ENCODE peak calls at places on chromosomes 12 and 14, in five cellular contexts. M is BJ, Z is fibroblast of pulmonary artery, G is OCI-LY7, V is AG10803. C is an unnamed sample.
A peak's percentile ranks its signal among the peaks of the same experiment; 100 is the strongest.

GRCh38 chr12:65925626-65926025 is 101.3 kb downstream of the HMGA2 start:
- DNase-seq in M (no peak), Z (no peak), G (no peak), V (no peak), C (no peak)

GRCh38 chr14:54040851-54041250 is 84.2 kb upstream of the BMP4 start:
- DNase-seq in M (no peak), Z (no peak), G (no peak), V (no peak), C (no peak)

GRCh38 chr12:31009976-31010375 is 63.7 kb upstream of the DDX11 start:
- DNase-seq in M (no peak), Z (no peak), G (no peak), V (no peak), C (no peak)

GRCh38 chr14:49314756-49315155 is 271.4 kb downstream of the RPS29 start:
- DNase-seq in M (no peak), Z (peak; percentile 47), G (no peak), V (no peak), C (no peak)

GRCh38 chr12:76820888-76821482 is 57.1 kb downstream of the ZDHHC17 start:
- DNase-seq in M (no peak), Z (peak; percentile 44), G (peak; percentile 3), V (peak; percentile 46), C (no peak)

GRCh38 chr12:4108803-4109345 is 164.7 kb upstream of the CCND2 start:
- DNase-seq in M (no peak), Z (no peak), G (no peak), V (no peak), C (no peak)

GRCh38 chr12:90013409-90013808 is 304.8 kb upstream of the ATP2B1 start:
- DNase-seq in M (no peak), Z (peak; percentile 35), G (peak; percentile 50), V (no peak), C (no peak)

GRCh38 chr12:125332900-125333299 is 267.7 kb downstream of the AACS start:
- DNase-seq in M (no peak), Z (no peak), G (no peak), V (no peak), C (no peak)

GRCh38 chr14:94044476-94045091 is 18.4 kb downstream of the OTUB2 start:
- DNase-seq in M (no peak), Z (no peak), G (no peak), V (no peak), C (no peak)

GRCh38 chr14:56120091-56120632 is 2.0 kb downstream of the PELI2 start:
- DNase-seq in M (no peak), Z (peak; percentile 49), G (no peak), V (peak; percentile 54), C (no peak)

GRCh38 chr12:61993734-61994345 is 266.4 kb upstream of the USP15 start:
- DNase-seq in M (no peak), Z (peak; percentile 10), G (peak; percentile 22), V (peak; percentile 16), C (no peak)

GRCh38 chr14:95527392-95528002 is 7.4 kb upstream of the GLRX5 start:
- DNase-seq in M (peak; percentile 59), Z (peak; percentile 84), G (peak; percentile 66), V (peak; percentile 87), C (no peak)

GRCh38 chr14:96176811-96177211 is 27.8 kb upstream of the BDKRB2 start:
- DNase-seq in M (peak; percentile 68), Z (peak; percentile 89), G (no peak), V (peak; percentile 99), C (no peak)

GRCh38 chr12:88683628-88684027 is 103.4 kb upstream of the KITLG start:
- DNase-seq in M (no peak), Z (no peak), G (no peak), V (no peak), C (no peak)

GRCh38 chr12:88684170-88684569 is 103.9 kb upstream of the KITLG start:
- DNase-seq in M (no peak), Z (no peak), G (no peak), V (no peak), C (no peak)

GRCh38 chr12:88684610-88685009 is 104.3 kb upstream of the KITLG start:
- DNase-seq in M (no peak), Z (no peak), G (no peak), V (no peak), C (no peak)

GRCh38 chr12:88681271-88681670 is 101.0 kb upstream of the KITLG start:
- DNase-seq in M (no peak), Z (no peak), G (no peak), V (no peak), C (no peak)
- TF ChIP-seq CTCF in M (no peak), Z (no peak), G (no peak), V (no peak), C (no peak)

GRCh38 chr12:22530-23201 is 43.9 kb upstream of the IQSEC3 start:
- DNase-seq in M (no peak), Z (no peak), G (no peak), V (no peak), C (no peak)

GRCh38 chr12:21301-22189 is 45.0 kb upstream of the IQSEC3 start:
- DNase-seq in M (no peak), Z (no peak), G (no peak), V (no peak), C (no peak)

GRCh38 chr12:20757-21156 is 45.8 kb upstream of the IQSEC3 start:
- DNase-seq in M (no peak), Z (no peak), G (no peak), V (no peak), C (peak; percentile 14)

DNA sequence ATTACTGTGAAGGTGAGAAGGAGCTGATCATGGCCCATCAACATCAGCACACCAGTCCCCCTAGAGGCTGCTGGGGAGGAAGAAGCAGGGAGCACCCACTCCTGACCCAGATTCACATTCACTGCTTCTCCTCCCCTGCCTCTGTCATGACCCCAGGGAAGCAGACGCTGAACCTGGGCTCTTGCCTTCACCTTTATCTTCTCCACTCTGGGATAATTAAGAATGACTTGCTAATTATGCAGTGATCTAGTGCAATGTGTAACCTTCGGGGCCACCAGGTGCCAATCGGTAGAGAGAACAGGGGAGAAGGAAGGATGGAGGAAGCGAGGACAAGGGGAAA is 44.4 kb upstream of the IQSEC3 start:
- DNase-seq in M (no peak), Z (no peak), G (no peak), V (no peak), C (no peak)
- TF ChIP-seq CTCF in M (no peak), Z (no peak), G (no peak), V (peak; percentile 5), C (no peak)

GRCh38 chr12:64181504-64182291 is 40.4 kb downstream of the KICS2 start:
- DNase-seq in M (peak; percentile 95), Z (peak; percentile 94), G (no peak), V (peak; percentile 96), C (no peak)
- TF ChIP-seq CTCF in M (peak; percentile 70), Z (peak; percentile 70), G (peak; percentile 61), V (peak; percentile 67), C (peak; percentile 30)

GRCh38 chr12:120472521-120472920 is 3.0 kb upstream of the SRSF9 start:
- DNase-seq in M (no peak), Z (peak; percentile 18), G (no peak), V (peak; percentile 13), C (no peak)
- TF ChIP-seq CTCF in M (no peak), Z (no peak), G (no peak), V (no peak), C (no peak)

DNA sequence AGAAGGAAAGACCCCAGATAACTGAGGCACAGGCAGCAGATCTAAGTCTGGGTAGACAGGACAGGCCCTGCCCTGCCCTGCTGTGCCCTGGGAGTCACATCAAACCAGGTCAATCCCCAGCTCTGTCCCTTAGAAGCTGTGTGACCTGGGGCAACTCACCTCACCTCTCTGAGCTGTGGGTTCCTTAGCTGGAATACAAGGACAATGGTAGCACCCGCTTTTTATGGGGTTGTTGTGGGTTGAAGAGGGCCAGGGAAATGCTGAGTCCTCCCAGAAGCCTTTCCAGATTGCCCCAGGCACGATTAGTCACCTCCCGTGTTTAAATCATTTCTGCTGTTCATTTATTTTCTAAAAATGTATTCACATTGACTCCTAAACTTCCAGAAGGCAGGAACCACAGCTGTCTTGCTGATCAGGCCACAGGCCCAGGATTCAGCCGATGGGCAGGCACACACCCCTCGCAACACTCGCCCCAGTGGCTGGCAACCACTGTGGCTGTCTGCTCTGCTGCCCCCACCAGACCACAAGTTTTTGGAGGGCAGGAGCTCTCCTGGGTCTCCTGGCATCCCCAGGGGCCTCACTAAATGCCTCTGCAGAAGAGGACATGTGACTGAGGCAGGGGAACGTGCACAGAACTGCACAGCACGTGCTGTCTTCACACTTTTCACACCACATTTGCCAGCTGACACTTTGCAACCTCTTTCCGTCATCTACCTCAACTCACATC is 3.0 kb downstream of the SELPLG start:
- DNase-seq in M (peak; percentile 84), Z (no peak), G (peak; percentile 47), V (peak; percentile 77), C (peak; percentile 34)
- TF ChIP-seq CTCF in M (no peak), Z (no peak), G (no peak), V (no peak), C (no peak)

GRCh38 chr14:64293976-64294671 is at the start of gene ESR2:
- DNase-seq in M (no peak), Z (peak; percentile 50), G (peak; percentile 42), V (peak; percentile 12), C (peak; percentile 47)

GRCh38 chr14:64303471-64303917 is 9.3 kb upstream of the ESR2 start:
- DNase-seq in M (no peak), Z (peak; percentile 78), G (peak; percentile 72), V (peak; percentile 60), C (no peak)

GRCh38 chr14:64296561-64296960 is 2.4 kb upstream of the ESR2 start:
- DNase-seq in M (no peak), Z (peak; percentile 77), G (no peak), V (no peak), C (no peak)

GRCh38 chr14:64294672-64295413 is 672 bp upstream of the ESR2 start:
- DNase-seq in M (no peak), Z (peak; percentile 59), G (peak; percentile 90), V (peak; percentile 24), C (peak; percentile 81)

GRCh38 chr14:64298773-64299172 is 4.6 kb upstream of the ESR2 start:
- DNase-seq in M (no peak), Z (peak; percentile 16), G (peak; percentile 25), V (no peak), C (no peak)
- TF ChIP-seq CTCF in M (no peak), Z (peak; percentile 3), G (peak; percentile 49), V (peak; percentile 12), C (no peak)

DNA sequence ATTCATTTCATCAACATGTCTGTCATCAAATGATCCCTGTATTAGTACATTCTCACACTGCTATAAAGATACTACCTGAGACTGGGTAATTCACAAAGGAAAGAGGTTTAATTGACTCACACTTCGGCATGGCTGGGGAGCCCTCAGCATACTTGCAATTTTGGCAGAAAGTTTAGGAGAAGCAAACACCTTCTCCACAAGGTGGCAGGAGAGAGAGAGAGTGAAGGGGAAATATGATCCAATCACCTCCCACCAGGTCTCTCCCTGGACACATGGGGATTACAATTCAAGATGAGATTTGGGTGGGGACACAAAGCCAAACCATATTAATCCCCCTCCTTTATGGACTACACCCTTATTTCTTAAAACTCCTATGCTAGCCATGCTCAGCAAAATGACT is 932.2 kb downstream of the FLRT2 start:
- DNase-seq in M (no peak), Z (peak; percentile 57), G (peak; percentile 14), V (peak; percentile 9), C (no peak)
- TF ChIP-seq CTCF in M (peak; percentile 46), Z (peak; percentile 66), G (peak; percentile 74), V (peak; percentile 41), C (no peak)